ENCODE peak calls at places on chromosomes 13 and 19, in four cellular contexts. A is transverse colon; T is A549; R is CD8-positive, alpha-beta memory T cell. S is an unnamed sample. For H3K4me1, the result is how much of the 10 kb centered on the place peaks cover.

GRCh38 chr13:45179428-45179827 is 21.4 kb downstream of the KCTD4 start:
- DNase-seq in A (no peak), T (peak), R (no peak), S (no peak)

GRCh38 chr13:102913924-102914628 is 68.2 kb downstream of the ERCC5 start:
- DNase-seq in A (peak), T (no peak), R (no peak), S (no peak)

GRCh38 chr13:41821195-41821594 is 139.7 kb downstream of the VWA8 start:
- DNase-seq in A (no peak), T (no peak), R (no peak), S (no peak)

GRCh38 chr19:38901683-38902082 is 1.9 kb downstream of the NFKBIB start:
- DNase-seq in A (no peak), T (no peak), R (no peak), S (no peak)

GRCh38 chr19:14718522-14719113 is 28.8 kb downstream of the ZNF333 start:
- DNase-seq in A (no peak), T (peak), R (no peak), S (peak)

GRCh38 chr19:40279120-40279551 is 6.0 kb downstream of the AKT2 start:
- DNase-seq in A (peak), T (no peak), R (peak), S (no peak)

GRCh38 chr13:106471957-106472543 is 63.4 kb downstream of the EFNB2 start:
- DNase-seq in A (peak), T (peak), R (no peak), S (peak)

GRCh38 chr13:80338781-80339577 is 1.9 kb downstream of the SPRY2 start:
- DNase-seq in A (peak), T (peak), R (no peak), S (peak)

GRCh38 chr19:33171916-33172359 is 22.2 kb upstream of the LRP3 start:
- DNase-seq in A (no peak), T (peak), R (no peak), S (peak)

GRCh38 chr13:95246292-95247082 is 54.8 kb downstream of the ABCC4 start:
- DNase-seq in A (no peak), T (no peak), R (no peak), S (no peak)

GRCh38 chr13:99975626-99976025 is 4.1 kb upstream of the ZIC5 start:
- DNase-seq in A (no peak), T (no peak), R (no peak), S (peak)

GRCh38 chr13:63699948-63700347 is 2284.3 kb upstream of the PCDH20 start:
- DNase-seq in A (no peak), T (no peak), R (no peak), S (no peak)

GRCh38 chr19:7515471-7516226 is at the start of gene ZNF358:
- DNase-seq in A (peak), T (peak), R (no peak), S (peak)

GRCh38 chr13:44719857-44720671 is 143.9 kb upstream of the TSC22D1 start:
- DNase-seq in A (no peak), T (peak), R (no peak), S (no peak)

GRCh38 chr19:8536282-8536681 is 22.3 kb upstream of the ZNF414 start:
- DNase-seq in A (no peak), T (no peak), R (no peak), S (no peak)

GRCh38 chr19:55106591-55106990 is 10.8 kb downstream of the PPP1R12C start:
- DNase-seq in A (no peak), T (no peak), R (no peak), S (no peak)

GRCh38 chr19:18328340-18329034 is 5.6 kb upstream of the LSM4 start:
- DNase-seq in A (peak), T (peak), R (peak), S (peak)

GRCh38 chr19:7505682-7506384 is 10.1 kb upstream of the ZNF358 start:
- DNase-seq in A (peak), T (peak), R (no peak), S (peak)

GRCh38 chr19:16325161-16325527 is 518 bp downstream of the KLF2 start:
- DNase-seq in A (peak), T (peak), R (peak), S (peak)

GRCh38 chr19:11261431-11261901 is 858 bp downstream of the DOCK6 start:
- DNase-seq in A (no peak), T (no peak), R (no peak), S (peak)

GRCh38 chr13:33169273-33169980 is 116.1 kb downstream of the STARD13 start:
- DNase-seq in A (no peak), T (no peak), R (no peak), S (no peak)

GRCh38 chr19:48900477-48901452 is 653 bp downstream of the NUCB1 start:
- DNase-seq in A (no peak), T (peak), R (no peak), S (peak)

GRCh38 chr19:20051841-20052768 is 12.8 kb upstream of the ZNF682 start:
- DNase-seq in A (peak), T (no peak), R (peak), S (peak)

GRCh38 chr13:90386090-90386489 is 961.4 kb upstream of the MIR17HG start:
- DNase-seq in A (no peak), T (no peak), R (no peak), S (no peak)

GRCh38 chr19:40400521-40400920 is 10.5 kb upstream of the HIPK4 start:
- DNase-seq in A (no peak), T (no peak), R (no peak), S (no peak)

GRCh38 chr13:44393391-44393790 is 19.8 kb downstream of the SERP2 start:
- DNase-seq in A (peak), T (no peak), R (no peak), S (no peak)

GRCh38 chr13:77112961-77113360 is 86.0 kb upstream of the FBXL3 start:
- DNase-seq in A (no peak), T (no peak), R (no peak), S (no peak)

GRCh38 chr19:49157445-49158224 is at the start of gene TRPM4:
- DNase-seq in A (peak), T (peak), R (no peak), S (peak)

GRCh38 chr13:24033527-24034302 is 126.8 kb upstream of the SPATA13 start:
- DNase-seq in A (no peak), T (no peak), R (no peak), S (no peak)

GRCh38 chr13:41463823-41464602 is 6.7 kb downstream of the RGCC start:
- DNase-seq in A (peak), T (no peak), R (peak), S (no peak)

GRCh38 chr19:38149597-38149996 is 74.4 kb downstream of the DPF1 start:
- DNase-seq in A (no peak), T (no peak), R (no peak), S (no peak)

GRCh38 chr13:66171821-66172220 is 1058.3 kb downstream of the PCDH9 start:
- DNase-seq in A (no peak), T (no peak), R (no peak), S (no peak)

GRCh38 chr13:88925954-88926353 is 1254.8 kb downstream of the SLITRK5 start:
- DNase-seq in A (no peak), T (no peak), R (no peak), S (no peak)

GRCh38 chr13:52461265-52461664 is 6.0 kb downstream of the CKAP2 start:
- DNase-seq in A (no peak), T (no peak), R (no peak), S (no peak)

GRCh38 chr13:63700366-63700765 is 2284.7 kb upstream of the PCDH20 start:
- DNase-seq in A (no peak), T (no peak), R (no peak), S (no peak)

GRCh38 chr19:17264641-17264979 is at the start of gene USHBP1:
- DNase-seq in A (no peak), T (no peak), R (no peak), S (peak)

GRCh38 chr19:36488118-36488815 is 1.1 kb downstream of the ZNF566 start:
- DNase-seq in A (no peak), T (no peak), R (no peak), S (no peak)

DNA sequence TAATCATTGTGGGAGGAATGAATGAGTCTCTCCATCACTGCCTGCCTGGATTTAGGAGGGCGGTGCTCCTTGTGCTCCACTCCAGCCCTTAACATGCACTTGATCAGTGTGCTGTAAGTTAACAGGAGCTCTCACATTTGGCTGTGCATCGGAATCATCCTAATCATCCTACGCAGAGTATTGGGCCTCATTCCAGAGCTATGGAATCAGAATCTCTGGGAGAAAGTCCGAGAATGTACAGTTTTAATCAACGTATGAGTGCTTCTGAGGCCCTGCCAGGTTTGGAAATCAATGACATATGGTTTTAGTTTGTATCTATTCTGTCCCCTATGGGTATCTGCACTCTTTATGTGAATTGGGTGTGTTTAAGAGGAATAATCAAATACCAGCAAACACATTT is 34.9 kb upstream of the DCLK1 start:
- DNase-seq in A (no peak), T (no peak), R (no peak), S (no peak)
- H3K4me1 ChIP-seq in A (under half), T (under half), R (under half), S (under half)

DNA sequence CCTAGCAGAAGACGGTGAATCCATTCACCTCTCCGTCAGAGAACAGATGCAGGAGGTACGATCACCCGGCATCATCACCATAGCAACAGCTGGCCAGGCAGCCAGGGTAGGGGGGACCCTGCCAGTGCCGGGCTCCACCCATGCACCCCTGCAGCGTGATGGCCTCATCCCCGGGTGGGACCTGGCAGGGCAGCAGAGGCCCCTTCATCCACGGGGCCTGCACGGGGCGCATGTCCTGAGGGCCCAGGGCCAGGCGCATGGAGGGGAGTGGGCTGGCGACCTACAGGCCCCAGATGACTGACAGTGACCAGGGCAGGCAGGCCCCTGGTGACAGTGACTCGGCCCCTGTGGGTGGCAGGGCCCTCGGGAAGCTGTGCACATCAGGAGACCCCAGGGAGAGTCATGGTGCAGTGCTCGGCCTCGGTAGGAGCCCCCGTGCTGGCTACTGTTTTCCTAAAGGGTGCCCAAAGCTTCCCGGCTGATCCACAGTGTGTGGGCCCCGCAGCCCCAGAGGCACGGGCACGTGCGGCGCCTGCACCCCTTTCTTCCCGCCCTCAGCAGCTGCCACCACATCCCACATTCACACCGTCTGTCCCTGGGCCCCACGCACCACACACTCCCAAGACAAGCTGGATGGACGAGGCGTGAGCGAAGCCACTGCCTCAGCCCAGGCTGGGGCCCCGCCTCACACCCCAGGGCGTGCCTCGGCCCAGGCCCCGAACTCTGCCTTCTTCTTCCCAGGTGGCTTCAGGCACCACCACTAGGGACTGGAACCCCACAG is 4.8 kb downstream of the RNF126 start:
- DNase-seq in A (no peak), T (no peak), R (no peak), S (no peak)
- H3K4me1 ChIP-seq in A (under half), T (under half), R (half or more), S (under half)

GRCh38 chr19:5621945-5622464 is 571 bp downstream of the SAFB2 start:
- DNase-seq in A (peak), T (no peak), R (peak), S (peak)
- H3K4me1 ChIP-seq in A (under half), T (under half), R (half or more), S (under half)

GRCh38 chr13:28528388-28528787 is 33.5 kb upstream of the FLT1 start:
- DNase-seq in A (no peak), T (no peak), R (no peak), S (no peak)
- H3K4me1 ChIP-seq in A (under half), T (under half), R (under half), S (under half)

GRCh38 chr13:108402850-108403249 is 133.3 kb downstream of the TNFSF13B start:
- DNase-seq in A (no peak), T (no peak), R (no peak), S (no peak)

GRCh38 chr13:108407495-108407894 is 138.0 kb downstream of the TNFSF13B start:
- DNase-seq in A (no peak), T (no peak), R (no peak), S (no peak)

GRCh38 chr13:108409735-108410134 is 140.2 kb downstream of the TNFSF13B start:
- DNase-seq in A (no peak), T (no peak), R (no peak), S (no peak)

GRCh38 chr13:108408670-108409069 is 139.2 kb downstream of the TNFSF13B start:
- DNase-seq in A (no peak), T (no peak), R (no peak), S (no peak)
- H3K4me1 ChIP-seq in A (under half), T (under half), R (under half), S (under half)